ENCODE peak calls at places on chromosomes 1 and 21, in seven cellular contexts. U is HCT116, H is GM23248, Y is fibroblast of lung, I is mammary epithelial cell, B is DND-41, F is HepG2. N is an unnamed sample.
A peak's percentile ranks its signal among the peaks of the same experiment; 100 is the strongest.

GRCh38 chr21:43854773-43855633 is 10.0 kb upstream of the AGPAT3 start:
- DNase-seq in H (no peak), B (peak; percentile 65), F (no peak), I (no peak), Y (no peak), U (no peak), N (no peak)

GRCh38 chr1:188062456-188062855 is 1233.7 kb downstream of the PLA2G4A start:
- DNase-seq in I (no peak), U (no peak), Y (peak; percentile 43), F (no peak), B (no peak), H (no peak), N (peak; percentile 4)

GRCh38 chr1:229557214-229557850 is 1.2 kb downstream of the ABCB10 start:
- DNase-seq in F (peak; percentile 15), H (peak; percentile 64), B (peak; percentile 25), I (no peak), U (no peak), Y (peak; percentile 37), N (peak; percentile 32)

GRCh38 chr1:109253803-109254620 is 4.7 kb downstream of the CELSR2 start:
- DNase-seq in H (no peak), I (no peak), F (peak; percentile 69), U (no peak), B (no peak), Y (no peak), N (no peak)

GRCh38 chr1:100353988-100354387 is 1.7 kb downstream of the CDC14A start:
- DNase-seq in F (peak; percentile 82), I (peak; percentile 44), Y (no peak), B (no peak), H (peak; percentile 68), U (peak; percentile 50), N (peak; percentile 85)

GRCh38 chr1:117284408-117285215 is 73.9 kb upstream of the VTCN1 start:
- DNase-seq in H (peak; percentile 71), Y (peak; percentile 79), U (peak; percentile 57), B (no peak), I (peak; percentile 55), F (peak; percentile 52), N (peak; percentile 83)

GRCh38 chr1:10888791-10889627 is 92.6 kb upstream of the CASZ1 start:
- DNase-seq in F (no peak), B (no peak), I (no peak), Y (no peak), H (no peak), U (no peak), N (no peak)

GRCh38 chr1:17617787-17618557 is 78.5 kb downstream of the ARHGEF10L start:
- DNase-seq in U (no peak), H (peak; percentile 76), Y (peak; percentile 45), I (no peak), B (no peak), F (no peak), N (peak; percentile 23)

GRCh38 chr1:217674330-217674729 is 43.2 kb downstream of the SPATA17 start:
- DNase-seq in B (no peak), H (no peak), F (no peak), U (no peak), Y (no peak), I (no peak), N (no peak)

GRCh38 chr1:114219247-114219872 is 65.7 kb upstream of the SYT6 start:
- DNase-seq in Y (peak; percentile 29), F (no peak), U (no peak), I (no peak), H (peak; percentile 25), B (no peak), N (peak; percentile 23)

GRCh38 chr1:229260297-229260696 is 10.6 kb upstream of the RAB4A start:
- DNase-seq in U (no peak), I (no peak), F (no peak), Y (no peak), B (no peak), H (no peak), N (no peak)

GRCh38 chr1:161069731-161070270 is at the start of gene ARHGAP30:
- DNase-seq in H (no peak), I (no peak), F (no peak), U (no peak), B (peak; percentile 94), Y (no peak), N (no peak)

GRCh38 chr1:60848583-60849188 is 233.7 kb upstream of the NFIA start:
- DNase-seq in B (no peak), Y (peak; percentile 74), F (no peak), I (peak; percentile 20), H (peak; percentile 57), U (peak; percentile 54), N (peak; percentile 55)

GRCh38 chr21:43703068-43703880 is 15.7 kb upstream of the PDXK start:
- DNase-seq in B (no peak), U (no peak), I (no peak), Y (peak; percentile 74), H (peak; percentile 50), F (peak; percentile 57), N (no peak)

GRCh38 chr1:184022651-184023050 is 14.9 kb downstream of the COLGALT2 start:
- DNase-seq in F (no peak), B (no peak), U (no peak), H (no peak), Y (peak; percentile 83), I (no peak), N (no peak)

GRCh38 chr1:108560143-108560429 is 186 bp downstream of the EEIG2 start:
- DNase-seq in I (no peak), B (no peak), F (no peak), U (no peak), Y (no peak), H (peak; percentile 71), N (peak; percentile 22)

GRCh38 chr1:227518876-227519275 is 44.5 kb upstream of the ZNF678 start:
- DNase-seq in U (no peak), B (no peak), H (no peak), F (no peak), I (no peak), Y (no peak), N (no peak)

GRCh38 chr1:111234866-111235265 is 7.4 kb downstream of the CHI3L2 start:
- DNase-seq in I (peak; percentile 83), H (peak; percentile 84), Y (peak; percentile 13), U (no peak), B (no peak), F (no peak), N (peak; percentile 84)

GRCh38 chr1:161988413-161988812 is 35.3 kb downstream of the OLFML2B start:
- DNase-seq in B (no peak), Y (no peak), H (no peak), U (no peak), I (no peak), F (no peak), N (no peak)

GRCh38 chr1:56435434-56436337 is 143.7 kb downstream of the PLPP3 start:
- DNase-seq in B (no peak), H (no peak), U (no peak), F (peak; percentile 52), I (no peak), Y (no peak), N (no peak)

DNA sequence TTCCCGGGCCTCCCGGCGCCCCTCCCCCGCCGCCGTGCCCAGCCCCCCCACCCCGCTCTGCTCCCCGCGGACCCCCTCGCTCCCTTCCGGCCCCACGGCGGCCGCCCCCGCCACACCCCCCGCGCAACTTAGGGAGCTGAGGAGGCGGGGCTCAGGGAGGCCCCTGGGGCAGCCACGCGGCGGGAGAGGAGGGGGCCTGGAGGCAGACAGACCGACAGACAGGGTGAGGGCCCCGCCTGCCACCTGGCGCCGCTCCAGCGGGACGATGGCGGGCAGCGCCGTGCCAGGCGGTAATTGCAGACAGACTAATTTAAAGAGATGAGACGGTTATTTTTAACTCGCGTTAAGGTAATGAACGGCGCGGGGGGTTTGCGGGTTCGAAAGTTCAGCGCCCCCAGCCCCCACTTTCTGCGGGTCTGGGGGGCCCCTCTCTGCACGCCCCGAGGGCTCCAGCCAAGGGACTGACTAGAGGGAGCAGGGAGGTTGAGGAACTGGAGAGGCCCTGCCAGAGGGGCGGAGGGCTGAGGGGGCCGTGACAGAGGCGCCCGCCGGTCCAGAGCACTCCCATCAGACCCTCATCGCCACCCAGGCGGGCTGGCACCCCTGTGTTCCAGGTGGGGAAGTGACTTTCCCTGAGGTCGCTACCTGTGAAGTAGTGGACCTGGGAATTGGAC is 5.3 kb downstream of the FOXO6 start:
- DNase-seq in H (no peak), B (peak; percentile 82), U (no peak), Y (no peak), F (no peak), I (no peak), N (no peak)
- TF ChIP-seq EZH2 in H (no peak), B (no peak), U (no peak), Y (peak; percentile 90), F (no peak), I (no peak), N (no peak)

GRCh38 chr1:179083031-179083345 is 1.1 kb downstream of the TOR3A start:
- DNase-seq in I (peak; percentile 51), F (no peak), B (peak; percentile 49), Y (peak; percentile 18), U (no peak), H (peak; percentile 63), N (no peak)
- H3K4me1 ChIP-seq in I (peaks cover 5% of the 10 kb centered on the region), F (peaks cover 39% of the 10 kb centered on the region), B (peaks cover 44% of the 10 kb centered on the region), Y (peaks cover 2% of the 10 kb centered on the region), U (peaks cover 23% of the 10 kb centered on the region), H (peaks cover 8% of the 10 kb centered on the region), N (peaks cover 12% of the 10 kb centered on the region)

GRCh38 chr1:93448983-93449805 is 1.3 kb downstream of the FNBP1L start:
- DNase-seq in B (no peak), Y (peak; percentile 56), F (peak; percentile 12), U (no peak), H (peak; percentile 76), I (peak; percentile 60), N (peak; percentile 58)
- TF ChIP-seq EZH2 in B (no peak), Y (peak; percentile 80), F (no peak), U (no peak), H (no peak), I (no peak), N (no peak)

GRCh38 chr1:234863596-234863995 is 253.6 kb upstream of the IRF2BP2 start:
- DNase-seq in I (peak; percentile 60), B (no peak), U (no peak), F (no peak), H (peak; percentile 90), Y (peak; percentile 61), N (peak; percentile 36)
- H3K4me1 ChIP-seq in I (peaks cover 37% of the 10 kb centered on the region), B (no peaks in the 10 kb centered on the region), U (peaks cover 20% of the 10 kb centered on the region), F (peaks cover 74% of the 10 kb centered on the region), H (peaks cover 25% of the 10 kb centered on the region), Y (peaks cover 16% of the 10 kb centered on the region), N (peaks cover 35% of the 10 kb centered on the region)

GRCh38 chr1:18635833-18636671 is 5.4 kb downstream of the PAX7 start:
- DNase-seq in F (no peak), Y (no peak), H (peak; percentile 44), B (no peak), U (no peak), I (peak; percentile 46), N (peak; percentile 22)
- TF ChIP-seq EZH2 in F (no peak), Y (peak; percentile 83), H (no peak), B (no peak), U (no peak), I (peak; percentile 95), N (no peak)